ENCODE peak calls at places on chromosomes 3 and 15, in nine cellular contexts. D, Z, X, O, V, U, B, H and M are unnamed samples. For H3K9me3 and H3K4me1, the result is how much of the 10 kb centered on the place peaks cover.

GRCh38 chr15:88911766-88912118 is 1.4 kb downstream of the MFGE8 start:
- DNase-seq in X (peak), O (no peak), V (peak), H (peak), Z (peak), D (peak), B (no peak), U (no peak), M (peak)

GRCh38 chr3:55160241-55160877 is 232.5 kb upstream of the LRTM1 start:
- DNase-seq in B (no peak), X (peak), D (peak), Z (peak), O (no peak), H (no peak), U (no peak), V (no peak), M (peak)

GRCh38 chr3:169362261-169362660 is 301.3 kb downstream of the MECOM start:
- DNase-seq in Z (no peak), B (no peak), D (peak), H (no peak), V (no peak), U (peak), X (peak), O (no peak), M (no peak)

GRCh38 chr3:160686955-160687535 is 10.1 kb downstream of the ARL14 start:
- DNase-seq in O (no peak), Z (no peak), B (no peak), H (no peak), X (no peak), U (no peak), D (peak), V (no peak), M (no peak)

GRCh38 chr3:103055021-103055420 is 620.2 kb downstream of the ZPLD1 start:
- DNase-seq in O (no peak), H (no peak), U (no peak), X (no peak), Z (no peak), D (no peak), V (no peak), B (no peak), M (no peak)

GRCh38 chr15:66698318-66698961 is 3.6 kb upstream of the SMAD6 start:
- DNase-seq in B (peak), D (peak), O (no peak), H (peak), V (peak), Z (peak), U (peak), X (peak), M (peak)

GRCh38 chr3:130759692-130760338 is 13.2 kb upstream of the PIK3R4 start:
- DNase-seq in X (peak), O (peak), U (no peak), V (peak), D (peak), B (peak), Z (peak), H (peak), M (no peak)

GRCh38 chr3:168620854-168621253 is 525.1 kb upstream of the GOLIM4 start:
- DNase-seq in B (peak), U (no peak), X (peak), Z (no peak), H (peak), O (no peak), V (peak), D (peak), M (no peak)

GRCh38 chr15:94230886-94231727 is at the start of gene MCTP2:
- DNase-seq in V (peak), O (peak), D (peak), B (peak), H (peak), U (peak), X (peak), Z (peak), M (peak)

GRCh38 chr3:148735597-148735996 is 37.9 kb downstream of the AGTR1 start:
- DNase-seq in D (no peak), Z (no peak), X (no peak), O (no peak), B (no peak), V (no peak), U (no peak), H (no peak), M (no peak)

GRCh38 chr3:61830111-61830400 is 268.7 kb downstream of the PTPRG start:
- DNase-seq in Z (no peak), O (no peak), B (no peak), X (no peak), V (no peak), U (no peak), H (no peak), D (no peak), M (no peak)

GRCh38 chr3:184040010-184040409 is 8.5 kb downstream of the HTR3D start:
- DNase-seq in U (no peak), H (peak), O (no peak), B (peak), D (peak), Z (no peak), X (peak), V (peak), M (no peak)

GRCh38 chr15:42955518-42955917 is 34.9 kb upstream of the TTBK2 start:
- DNase-seq in D (peak), O (no peak), V (no peak), B (no peak), H (no peak), U (no peak), X (no peak), Z (no peak), M (no peak)

GRCh38 chr15:41581110-41581509 is 22.1 kb downstream of the TYRO3 start:
- DNase-seq in Z (no peak), D (peak), H (no peak), U (no peak), B (peak), O (no peak), V (peak), X (peak), M (no peak)

GRCh38 chr3:153927107-153927506 is 194.1 kb upstream of the ARHGEF26 start:
- DNase-seq in X (peak), B (peak), U (no peak), Z (no peak), V (no peak), O (no peak), H (no peak), D (peak), M (no peak)

GRCh38 chr3:104126864-104127553 is 1239.7 kb upstream of the ALCAM start:
- DNase-seq in H (no peak), B (no peak), Z (no peak), X (peak), O (no peak), D (no peak), U (no peak), V (no peak), M (no peak)

GRCh38 chr15:91032919-91033803 is 10.8 kb upstream of the VPS33B start:
- DNase-seq in B (peak), U (peak), V (peak), D (peak), X (peak), Z (peak), H (peak), O (peak), M (peak)

GRCh38 chr3:69700949-69701348 is 38.3 kb upstream of the MITF start:
- DNase-seq in B (no peak), D (no peak), Z (no peak), X (no peak), O (no peak), U (no peak), V (no peak), H (no peak), M (no peak)

GRCh38 chr3:69695933-69696332 is 43.3 kb upstream of the MITF start:
- DNase-seq in H (no peak), U (no peak), V (no peak), D (no peak), X (no peak), O (no peak), Z (no peak), B (no peak), M (no peak)

GRCh38 chr3:69699183-69699582 is 40.1 kb upstream of the MITF start:
- DNase-seq in D (peak), V (no peak), O (no peak), U (no peak), X (no peak), B (no peak), Z (no peak), H (no peak), M (no peak)

GRCh38 chr3:69696365-69696764 is 42.9 kb upstream of the MITF start:
- DNase-seq in Z (no peak), D (no peak), V (no peak), X (no peak), B (no peak), O (no peak), U (no peak), H (no peak), M (no peak)

DNA sequence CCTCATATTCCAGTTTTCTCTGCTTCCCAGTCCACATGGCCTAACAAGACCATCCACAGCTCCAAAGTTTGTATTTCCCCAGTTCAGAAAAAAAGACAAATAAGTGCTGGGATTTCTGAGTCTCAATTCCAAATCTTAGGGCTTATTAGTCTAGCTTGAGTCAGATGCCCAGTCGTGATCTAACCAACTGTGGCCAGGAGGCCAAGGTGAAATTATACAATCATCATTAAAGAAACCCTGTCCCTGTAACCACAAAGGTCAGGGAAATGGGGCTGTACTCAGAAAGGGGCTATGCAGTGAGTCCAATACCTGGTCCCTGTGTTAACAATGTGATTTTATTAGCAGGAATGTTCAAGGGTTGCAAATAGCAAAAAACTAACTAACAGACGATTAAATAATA is 40.5 kb upstream of the MITF start:
- DNase-seq in Z (no peak), U (no peak), X (no peak), B (no peak), D (no peak), O (no peak), V (no peak), H (no peak), M (no peak)
- H3K9me3 ChIP-seq in Z (under half), U (under half), X (under half), B (under half), D (under half), O (under half), V (under half), H (under half), M (under half)

DNA sequence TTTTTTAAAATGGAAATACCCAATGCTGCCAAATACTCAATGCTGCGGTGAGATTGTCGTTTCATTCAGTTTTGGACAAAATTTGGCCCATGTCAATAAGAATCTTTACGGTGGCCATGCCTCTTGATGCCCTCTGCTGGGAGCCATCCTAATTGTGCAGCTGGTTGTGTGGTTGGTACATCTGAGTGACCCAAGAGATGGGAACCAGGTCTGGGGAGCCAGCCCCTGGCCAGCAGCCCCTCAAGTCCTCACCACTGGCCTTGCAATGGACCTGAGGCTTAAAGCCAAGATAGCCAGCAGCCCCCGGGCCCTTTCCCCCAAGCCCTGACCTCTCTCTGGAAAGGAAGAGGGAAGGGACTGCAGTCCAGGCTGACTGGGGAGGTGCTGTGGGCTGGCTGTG is 36.4 kb upstream of the ESYT3 start:
- DNase-seq in H (no peak), D (peak), V (peak), B (no peak), Z (no peak), X (no peak), O (no peak), U (no peak), M (no peak)
- TF ChIP-seq CTCF in H (peak), D (peak), V (no peak), B (peak), Z (no peak), X (peak), O (no peak), U (no peak), M (peak)

GRCh38 chr3:11587766-11588165 is 55.9 kb downstream of the VGLL4 start:
- DNase-seq in X (no peak), Z (no peak), O (no peak), D (no peak), H (no peak), U (no peak), V (no peak), B (no peak), M (no peak)
- H3K4me1 ChIP-seq in X (under half), Z (half or more), O (under half), D (under half), H (half or more), U (under half), V (under half), B (under half), M (under half)

GRCh38 chr3:42905740-42906084 is 230 bp upstream of the ZNF662 start:
- DNase-seq in B (no peak), X (no peak), U (no peak), H (no peak), V (no peak), Z (no peak), D (no peak), O (no peak), M (no peak)
- H3K9me3 ChIP-seq in B (under half), X (under half), U (under half), H (under half), V (under half), Z (under half), D (under half), O (under half), M (under half)

DNA sequence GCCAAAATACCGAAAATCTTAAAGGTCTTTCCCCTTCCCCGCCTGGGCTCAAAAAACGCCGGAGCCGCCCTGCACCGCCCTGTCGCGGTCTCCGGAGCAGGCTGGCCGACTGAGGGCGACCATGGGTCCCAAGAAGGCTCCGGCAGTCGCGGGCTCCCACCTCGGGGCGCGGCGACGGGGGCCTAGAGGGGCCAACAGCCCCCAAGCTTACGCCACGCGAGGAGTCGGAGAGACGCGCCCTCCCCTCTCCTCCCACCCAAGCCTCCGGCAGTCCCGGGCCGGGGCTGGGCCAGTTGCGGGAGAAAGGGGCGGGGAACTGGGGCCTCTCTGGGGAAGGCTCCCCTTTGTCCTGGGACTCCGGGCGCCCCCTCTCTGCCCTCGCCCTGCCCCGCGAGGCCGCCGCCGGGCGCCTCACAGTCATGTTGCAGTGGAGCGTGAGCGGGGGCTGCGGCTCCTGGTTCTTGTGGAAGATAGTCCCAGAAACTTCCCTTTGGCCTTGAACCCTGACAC is 69.1 kb downstream of the GOLGA8B start:
- DNase-seq in D (peak), B (no peak), U (peak), O (peak), Z (peak), X (peak), H (peak), V (no peak), M (peak)
- TF ChIP-seq CTCF in D (no peak), B (no peak), U (no peak), O (no peak), Z (no peak), X (no peak), H (no peak), V (no peak), M (no peak)

DNA sequence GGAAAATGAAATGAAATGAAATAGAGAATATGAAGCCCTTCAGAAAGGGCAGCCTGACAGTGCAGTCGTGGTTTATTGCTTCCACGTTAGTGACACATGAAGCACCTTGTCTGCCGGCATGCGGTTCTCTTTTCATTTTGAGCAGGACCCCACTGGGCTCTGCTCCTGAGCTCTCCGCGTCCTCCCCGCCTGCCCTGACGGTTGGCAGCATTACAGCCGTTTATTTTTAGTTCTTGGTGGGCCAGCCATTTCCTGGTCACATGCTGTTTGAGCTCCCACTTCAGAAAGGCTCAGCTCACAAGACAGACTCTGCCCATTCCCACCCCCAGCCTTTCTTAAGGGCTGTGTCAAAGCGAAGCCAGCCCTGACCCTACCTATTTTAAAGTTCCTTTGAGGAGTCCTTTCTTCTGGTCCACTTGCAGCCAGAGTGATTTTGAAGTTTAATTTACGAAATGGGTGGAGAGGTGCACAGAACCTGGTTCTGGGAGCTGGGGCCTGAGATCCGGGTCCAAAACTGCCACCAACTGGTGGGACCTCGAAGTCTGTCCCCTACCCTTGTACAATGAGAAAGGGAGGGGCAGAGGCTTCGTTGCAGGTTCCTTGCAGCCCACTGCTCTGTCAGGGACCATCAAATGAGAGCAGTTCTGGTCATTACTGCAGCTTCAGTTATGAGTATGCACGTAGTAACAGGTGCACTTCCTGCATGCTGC is 60.1 kb downstream of the MGLL start:
- DNase-seq in D (no peak), V (no peak), H (no peak), O (no peak), U (no peak), X (no peak), Z (peak), B (no peak), M (peak)
- H3K4me1 ChIP-seq in D (under half), V (under half), H (under half), O (under half), U (under half), X (under half), Z (under half), B (under half), M (under half)

DNA sequence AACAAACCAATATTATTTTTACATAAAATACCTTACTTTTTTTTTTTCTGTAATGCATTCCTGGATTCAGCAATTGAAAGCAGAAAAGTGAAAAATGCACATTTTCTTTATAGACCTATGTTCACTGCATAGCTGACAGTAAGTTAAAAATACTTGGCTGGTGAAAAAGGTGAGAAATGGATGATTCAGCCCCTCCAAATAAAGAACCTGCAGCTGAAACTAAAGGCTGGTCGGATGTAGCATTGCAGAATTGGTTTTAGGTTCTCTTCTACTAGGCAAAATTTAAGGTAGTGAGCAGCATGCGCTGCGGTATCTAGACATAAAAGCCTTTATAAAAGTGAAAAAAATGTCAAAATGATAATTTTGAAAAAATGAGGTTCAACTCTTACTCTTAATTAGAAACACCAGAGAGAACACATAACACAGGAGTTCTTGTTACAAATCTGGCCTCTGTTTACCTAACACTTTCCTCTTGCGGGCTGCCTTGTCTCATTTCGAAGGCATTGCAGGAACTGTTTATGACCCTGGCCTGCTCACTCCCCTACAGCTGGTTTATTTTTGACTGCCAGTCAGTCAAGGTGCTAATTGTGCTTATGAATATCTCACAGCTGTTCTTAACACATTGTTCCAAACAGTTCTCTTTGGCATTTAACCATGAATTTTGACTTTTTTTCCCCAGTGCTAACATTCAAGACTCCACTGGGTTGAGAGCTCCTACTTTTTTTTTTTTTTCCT is 455.4 kb upstream of the TBL1XR1 start:
- DNase-seq in Z (no peak), V (no peak), U (no peak), X (no peak), O (no peak), D (no peak), H (no peak), B (no peak), M (no peak)
- H3K9me3 ChIP-seq in Z (under half), V (under half), U (under half), X (under half), O (under half), D (under half), H (under half), B (under half), M (under half)

GRCh38 chr3:71955549-71956373 is 170.8 kb upstream of the PROK2 start:
- DNase-seq in O (no peak), Z (peak), U (peak), D (peak), B (peak), V (peak), H (peak), X (peak), M (peak)
- TF ChIP-seq CTCF in O (no peak), Z (peak), U (peak), D (peak), B (peak), V (peak), H (peak), X (peak), M (peak)